ENCODE peak calls at places on chromosome 10, in seven cellular contexts. One of them, this sample, is unnamed.

GRCh38 chr10:47370015-47370767 is 13.9 kb downstream of the ZNF488 start:
- DNase-seq in GM23338: no peak
- DNase-seq in heart right ventricle: no peak
- DNase-seq in A549: no peak
- DNase-seq in mesothelial cell of epicardium: no peak
- DNase-seq in GM12865: no peak
- DNase-seq in activated CD8-positive, alpha-beta T cell treated with anti-CD3 and anti-CD28 coated beads for 36 hours: no peak
- DNase-seq in this sample: peak

GRCh38 chr10:86678999-86679792 is 10.9 kb downstream of the LDB3 start:
- DNase-seq in GM23338: no peak
- DNase-seq in heart right ventricle: no peak
- DNase-seq in A549: no peak
- DNase-seq in mesothelial cell of epicardium: no peak
- DNase-seq in GM12865: peak
- DNase-seq in activated CD8-positive, alpha-beta T cell treated with anti-CD3 and anti-CD28 coated beads for 36 hours: no peak
- DNase-seq in this sample: no peak

GRCh38 chr10:90780488-90780887 is 77.4 kb downstream of the HTR7 start:
- DNase-seq in GM23338: no peak
- DNase-seq in heart right ventricle: no peak
- DNase-seq in A549: no peak
- DNase-seq in mesothelial cell of epicardium: no peak
- DNase-seq in GM12865: no peak
- DNase-seq in activated CD8-positive, alpha-beta T cell treated with anti-CD3 and anti-CD28 coated beads for 36 hours: no peak
- DNase-seq in this sample: no peak

GRCh38 chr10:11740907-11741306 is 1.3 kb upstream of the ECHDC3 start:
- DNase-seq in GM23338: no peak
- DNase-seq in heart right ventricle: no peak
- DNase-seq in A549: no peak
- DNase-seq in mesothelial cell of epicardium: no peak
- DNase-seq in GM12865: no peak
- DNase-seq in activated CD8-positive, alpha-beta T cell treated with anti-CD3 and anti-CD28 coated beads for 36 hours: no peak
- DNase-seq in this sample: no peak

GRCh38 chr10:4567637-4568036 is 258.4 kb upstream of the AKR1E2 start:
- DNase-seq in GM23338: no peak
- DNase-seq in heart right ventricle: no peak
- DNase-seq in A549: no peak
- DNase-seq in mesothelial cell of epicardium: no peak
- DNase-seq in GM12865: no peak
- DNase-seq in activated CD8-positive, alpha-beta T cell treated with anti-CD3 and anti-CD28 coated beads for 36 hours: no peak
- DNase-seq in this sample: no peak

GRCh38 chr10:50470798-50471582 is 152.8 kb downstream of the SGMS1 start:
- DNase-seq in GM23338: peak
- DNase-seq in heart right ventricle: no peak
- DNase-seq in A549: peak
- DNase-seq in mesothelial cell of epicardium: no peak
- DNase-seq in GM12865: no peak
- DNase-seq in activated CD8-positive, alpha-beta T cell treated with anti-CD3 and anti-CD28 coated beads for 36 hours: no peak
- DNase-seq in this sample: no peak

GRCh38 chr10:27687808-27688207 is 57.8 kb downstream of the MKX start:
- DNase-seq in GM23338: no peak
- DNase-seq in heart right ventricle: no peak
- DNase-seq in A549: no peak
- DNase-seq in mesothelial cell of epicardium: no peak
- DNase-seq in GM12865: no peak
- DNase-seq in activated CD8-positive, alpha-beta T cell treated with anti-CD3 and anti-CD28 coated beads for 36 hours: no peak
- DNase-seq in this sample: no peak

GRCh38 chr10:71512794-71513379 is 116.2 kb downstream of the CDH23 start:
- DNase-seq in GM23338: no peak
- DNase-seq in heart right ventricle: no peak
- DNase-seq in A549: no peak
- DNase-seq in mesothelial cell of epicardium: peak
- DNase-seq in GM12865: no peak
- DNase-seq in activated CD8-positive, alpha-beta T cell treated with anti-CD3 and anti-CD28 coated beads for 36 hours: no peak
- DNase-seq in this sample: no peak

GRCh38 chr10:129845081-129845823 is 118.8 kb downstream of the EBF3 start:
- DNase-seq in GM23338: no peak
- DNase-seq in heart right ventricle: no peak
- DNase-seq in A549: no peak
- DNase-seq in mesothelial cell of epicardium: no peak
- DNase-seq in GM12865: no peak
- DNase-seq in activated CD8-positive, alpha-beta T cell treated with anti-CD3 and anti-CD28 coated beads for 36 hours: no peak
- DNase-seq in this sample: no peak

GRCh38 chr10:118698421-118698820 is 56.3 kb downstream of the CACUL1 start:
- DNase-seq in GM23338: no peak
- DNase-seq in heart right ventricle: no peak
- DNase-seq in A549: peak
- DNase-seq in mesothelial cell of epicardium: no peak
- DNase-seq in GM12865: peak
- DNase-seq in activated CD8-positive, alpha-beta T cell treated with anti-CD3 and anti-CD28 coated beads for 36 hours: peak
- DNase-seq in this sample: no peak

GRCh38 chr10:88158506-88159123 is 295.2 kb downstream of the PTEN start:
- DNase-seq in GM23338: no peak
- DNase-seq in heart right ventricle: no peak
- DNase-seq in A549: no peak
- DNase-seq in mesothelial cell of epicardium: no peak
- DNase-seq in GM12865: no peak
- DNase-seq in activated CD8-positive, alpha-beta T cell treated with anti-CD3 and anti-CD28 coated beads for 36 hours: no peak
- DNase-seq in this sample: no peak

GRCh38 chr10:8640878-8641277 is 586.4 kb downstream of the GATA3 start:
- DNase-seq in GM23338: no peak
- DNase-seq in heart right ventricle: no peak
- DNase-seq in A549: no peak
- DNase-seq in mesothelial cell of epicardium: no peak
- DNase-seq in GM12865: no peak
- DNase-seq in activated CD8-positive, alpha-beta T cell treated with anti-CD3 and anti-CD28 coated beads for 36 hours: no peak
- DNase-seq in this sample: no peak

GRCh38 chr10:95388072-95388471 is 97.3 kb upstream of the PDLIM1 start:
- DNase-seq in GM23338: no peak
- DNase-seq in heart right ventricle: no peak
- DNase-seq in A549: peak
- DNase-seq in mesothelial cell of epicardium: no peak
- DNase-seq in GM12865: no peak
- DNase-seq in activated CD8-positive, alpha-beta T cell treated with anti-CD3 and anti-CD28 coated beads for 36 hours: no peak
- DNase-seq in this sample: no peak

GRCh38 chr10:95387383-95387782 is 96.6 kb upstream of the PDLIM1 start:
- DNase-seq in GM23338: no peak
- DNase-seq in heart right ventricle: no peak
- DNase-seq in A549: no peak
- DNase-seq in mesothelial cell of epicardium: no peak
- DNase-seq in GM12865: no peak
- DNase-seq in activated CD8-positive, alpha-beta T cell treated with anti-CD3 and anti-CD28 coated beads for 36 hours: no peak
- DNase-seq in this sample: no peak

GRCh38 chr10:95388539-95388938 is 97.7 kb upstream of the PDLIM1 start:
- DNase-seq in GM23338: no peak
- DNase-seq in heart right ventricle: no peak
- DNase-seq in A549: peak
- DNase-seq in mesothelial cell of epicardium: no peak
- DNase-seq in GM12865: no peak
- DNase-seq in activated CD8-positive, alpha-beta T cell treated with anti-CD3 and anti-CD28 coated beads for 36 hours: no peak
- DNase-seq in this sample: no peak

GRCh38 chr10:95389982-95390381 is 99.2 kb upstream of the PDLIM1 start:
- DNase-seq in GM23338: no peak
- DNase-seq in heart right ventricle: no peak
- DNase-seq in A549: peak
- DNase-seq in mesothelial cell of epicardium: no peak
- DNase-seq in GM12865: peak
- DNase-seq in activated CD8-positive, alpha-beta T cell treated with anti-CD3 and anti-CD28 coated beads for 36 hours: no peak
- DNase-seq in this sample: no peak

DNA sequence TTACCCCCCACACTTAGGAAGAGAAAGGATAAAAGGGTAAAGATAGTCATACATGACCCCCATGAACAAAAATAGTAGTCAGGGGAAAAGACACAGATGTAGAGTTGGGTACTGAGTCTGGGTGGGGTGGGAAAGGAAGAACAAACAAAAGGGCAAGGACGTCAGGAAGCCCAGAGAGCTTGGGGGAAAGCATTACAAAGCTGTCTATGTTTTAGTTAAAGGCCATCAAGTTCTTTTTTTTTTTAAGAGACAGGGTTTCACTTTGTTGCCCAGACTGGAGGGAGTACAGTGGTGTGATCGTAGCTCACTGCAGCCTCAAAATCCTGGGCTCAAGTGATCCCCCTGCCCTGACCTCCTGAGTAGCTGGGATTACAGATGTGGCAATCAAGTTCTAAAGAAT is 98.4 kb upstream of the PDLIM1 start:
- DNase-seq in GM23338: no peak
- DNase-seq in heart right ventricle: no peak
- DNase-seq in A549: no peak
- DNase-seq in mesothelial cell of epicardium: no peak
- DNase-seq in GM12865: no peak
- DNase-seq in activated CD8-positive, alpha-beta T cell treated with anti-CD3 and anti-CD28 coated beads for 36 hours: no peak
- DNase-seq in this sample: no peak
- TF ChIP-seq CTCF in GM23338: no peak
- TF ChIP-seq CTCF in heart right ventricle: no peak
- TF ChIP-seq CTCF in A549: no peak
- TF ChIP-seq CTCF in mesothelial cell of epicardium: no peak
- TF ChIP-seq CTCF in GM12865: no peak
- TF ChIP-seq CTCF in activated CD8-positive, alpha-beta T cell treated with anti-CD3 and anti-CD28 coated beads for 36 hours: no peak
- TF ChIP-seq CTCF in this sample: no peak

DNA sequence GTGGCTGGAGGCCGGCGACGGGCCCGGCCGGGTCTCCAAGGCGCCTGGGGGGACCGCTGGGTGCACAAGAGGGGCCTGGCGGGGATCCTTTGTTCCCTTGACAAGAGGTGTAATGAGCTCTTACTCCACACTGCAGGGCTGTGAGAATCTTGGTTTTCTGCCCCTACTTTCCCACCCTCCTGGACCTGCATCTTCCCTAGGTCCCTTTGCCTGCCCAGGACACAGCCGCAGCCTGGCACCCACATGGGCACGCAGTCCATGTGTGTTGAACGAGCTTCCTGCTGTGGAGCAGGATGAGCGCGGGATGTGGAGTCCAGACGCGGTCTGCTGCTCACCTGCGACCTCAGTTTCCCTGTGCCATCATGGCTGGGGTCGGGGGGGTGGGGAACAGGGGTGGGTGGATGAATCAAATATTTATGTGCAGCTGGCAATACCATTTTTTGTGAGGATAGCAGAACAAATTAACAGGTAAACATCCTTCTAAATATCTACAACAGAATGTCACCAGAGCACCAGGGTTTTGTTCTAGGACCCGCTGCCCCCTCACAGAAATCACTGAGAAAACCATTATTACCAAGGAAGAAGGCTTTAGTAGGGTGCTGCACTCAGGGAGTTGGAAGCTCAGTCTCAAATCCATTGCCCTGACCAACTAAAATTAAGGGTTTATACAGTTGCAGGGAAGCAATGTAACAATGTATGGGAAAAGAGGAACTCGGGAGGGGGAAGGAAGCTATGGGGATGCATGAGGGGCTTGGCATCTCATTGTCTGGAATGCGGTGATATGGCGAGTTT is 474 bp upstream of the NSMCE4A start:
- DNase-seq in GM23338: no peak
- DNase-seq in heart right ventricle: no peak
- DNase-seq in A549: no peak
- DNase-seq in mesothelial cell of epicardium: no peak
- DNase-seq in GM12865: no peak
- DNase-seq in activated CD8-positive, alpha-beta T cell treated with anti-CD3 and anti-CD28 coated beads for 36 hours: no peak
- DNase-seq in this sample: no peak
- TF ChIP-seq CTCF in GM23338: no peak
- TF ChIP-seq CTCF in heart right ventricle: peak
- TF ChIP-seq CTCF in A549: no peak
- TF ChIP-seq CTCF in mesothelial cell of epicardium: no peak
- TF ChIP-seq CTCF in GM12865: no peak
- TF ChIP-seq CTCF in activated CD8-positive, alpha-beta T cell treated with anti-CD3 and anti-CD28 coated beads for 36 hours: no peak
- TF ChIP-seq CTCF in this sample: peak

GRCh38 chr10:126160971-126161630 is 227.2 kb downstream of the ADAM12 start:
- DNase-seq in GM23338: peak
- DNase-seq in heart right ventricle: no peak
- DNase-seq in A549: peak
- DNase-seq in mesothelial cell of epicardium: no peak
- DNase-seq in GM12865: no peak
- DNase-seq in activated CD8-positive, alpha-beta T cell treated with anti-CD3 and anti-CD28 coated beads for 36 hours: no peak
- DNase-seq in this sample: no peak
- TF ChIP-seq CTCF in GM23338: peak
- TF ChIP-seq CTCF in heart right ventricle: peak
- TF ChIP-seq CTCF in A549: peak
- TF ChIP-seq CTCF in mesothelial cell of epicardium: no peak
- TF ChIP-seq CTCF in GM12865: no peak
- TF ChIP-seq CTCF in activated CD8-positive, alpha-beta T cell treated with anti-CD3 and anti-CD28 coated beads for 36 hours: no peak
- TF ChIP-seq CTCF in this sample: peak

DNA sequence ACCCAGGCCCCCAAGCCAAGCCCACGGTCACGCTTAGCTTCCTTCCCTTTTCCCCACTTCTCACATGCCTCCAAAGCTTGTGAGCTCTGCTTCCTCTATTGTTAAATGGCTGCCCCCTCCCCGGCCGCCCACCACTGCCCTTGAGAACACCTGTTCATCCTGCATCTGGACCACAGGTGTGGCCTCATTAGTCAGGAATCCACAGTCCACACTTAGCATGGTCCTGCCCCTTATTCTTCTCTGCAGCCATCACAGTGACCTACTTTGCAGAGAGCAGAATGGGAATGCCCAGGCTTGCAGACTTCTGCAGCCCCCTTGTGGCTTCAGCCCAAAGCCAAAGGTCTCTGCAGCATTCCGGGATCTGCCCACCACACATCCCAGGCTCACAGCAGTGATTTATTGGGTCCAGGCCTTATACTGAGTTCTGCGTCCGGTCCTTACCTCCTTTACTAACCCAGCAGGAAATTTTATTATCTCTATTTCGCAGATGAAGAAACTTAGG is 67.0 kb downstream of the PTPRE start:
- DNase-seq in GM23338: peak
- DNase-seq in heart right ventricle: no peak
- DNase-seq in A549: no peak
- DNase-seq in mesothelial cell of epicardium: no peak
- DNase-seq in GM12865: no peak
- DNase-seq in activated CD8-positive, alpha-beta T cell treated with anti-CD3 and anti-CD28 coated beads for 36 hours: no peak
- DNase-seq in this sample: no peak
- TF ChIP-seq CTCF in GM23338: peak
- TF ChIP-seq CTCF in heart right ventricle: no peak
- TF ChIP-seq CTCF in A549: no peak
- TF ChIP-seq CTCF in mesothelial cell of epicardium: no peak
- TF ChIP-seq CTCF in GM12865: no peak
- TF ChIP-seq CTCF in activated CD8-positive, alpha-beta T cell treated with anti-CD3 and anti-CD28 coated beads for 36 hours: no peak
- TF ChIP-seq CTCF in this sample: no peak

DNA sequence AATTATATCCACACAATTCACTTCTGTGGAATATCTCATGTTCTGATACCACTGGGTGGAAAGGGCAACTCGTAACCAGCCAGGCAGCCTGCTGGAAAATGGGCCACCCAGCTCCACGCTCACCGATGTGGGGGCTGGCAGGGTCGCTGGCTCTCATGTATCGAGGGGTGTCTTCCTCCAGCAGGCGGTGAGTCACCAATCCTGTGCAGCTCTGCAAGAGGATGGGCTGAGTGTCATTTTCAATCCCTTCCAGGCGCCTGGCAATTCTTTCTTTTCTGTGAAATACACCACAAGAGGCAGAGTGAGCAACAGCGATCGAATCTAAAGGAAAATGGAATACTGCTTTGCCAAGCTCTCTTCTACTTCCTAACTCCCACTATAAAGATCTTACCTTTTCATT is 80.1 kb downstream of the SVIL start:
- DNase-seq in GM23338: peak
- DNase-seq in heart right ventricle: no peak
- DNase-seq in A549: no peak
- DNase-seq in mesothelial cell of epicardium: no peak
- DNase-seq in GM12865: no peak
- DNase-seq in activated CD8-positive, alpha-beta T cell treated with anti-CD3 and anti-CD28 coated beads for 36 hours: peak
- DNase-seq in this sample: no peak
- TF ChIP-seq CTCF in GM23338: no peak
- TF ChIP-seq CTCF in heart right ventricle: no peak
- TF ChIP-seq CTCF in A549: no peak
- TF ChIP-seq CTCF in mesothelial cell of epicardium: no peak
- TF ChIP-seq CTCF in GM12865: no peak
- TF ChIP-seq CTCF in activated CD8-positive, alpha-beta T cell treated with anti-CD3 and anti-CD28 coated beads for 36 hours: no peak
- TF ChIP-seq CTCF in this sample: peak

GRCh38 chr10:95988702-95989101 is 54.7 kb upstream of the CCNJ start:
- DNase-seq in GM23338: no peak
- DNase-seq in heart right ventricle: no peak
- DNase-seq in A549: peak
- DNase-seq in mesothelial cell of epicardium: no peak
- DNase-seq in GM12865: peak
- DNase-seq in activated CD8-positive, alpha-beta T cell treated with anti-CD3 and anti-CD28 coated beads for 36 hours: no peak
- DNase-seq in this sample: no peak
- TF ChIP-seq CTCF in GM23338: no peak
- TF ChIP-seq CTCF in heart right ventricle: no peak
- TF ChIP-seq CTCF in A549: no peak
- TF ChIP-seq CTCF in mesothelial cell of epicardium: no peak
- TF ChIP-seq CTCF in GM12865: peak
- TF ChIP-seq CTCF in activated CD8-positive, alpha-beta T cell treated with anti-CD3 and anti-CD28 coated beads for 36 hours: no peak
- TF ChIP-seq CTCF in this sample: no peak

This sample was measured in chondrocyte.